ENCODE peak calls at places on chromosomes 16 and 17, in six cellular contexts. S is HepG2, C is HCT116, J is H1, A is GM12878, B is K562. L is an unnamed sample.

GRCh38 chr16:75319513-75320401 is 68.3 kb upstream of the BCAR1 start:
- DNase-seq in A (peak; percentile 78), C (no peak), J (no peak), S (no peak), B (no peak), L (no peak)

GRCh38 chr17:29294580-29294900 is 592 bp upstream of the NUFIP2 start:
- DNase-seq in J (no peak), A (no peak), B (no peak), C (no peak), S (no peak), L (no peak)

GRCh38 chr16:52456368-52456767 is 90.6 kb downstream of the TOX3 start:
- DNase-seq in J (no peak), B (no peak), S (peak; percentile 95), A (no peak), C (no peak), L (no peak)

GRCh38 chr16:21283521-21284289 is 5.6 kb upstream of the CRYM start:
- DNase-seq in S (peak; percentile 51), C (no peak), B (no peak), A (no peak), J (peak; percentile 41), L (no peak)

GRCh38 chr16:66150691-66151090 is 215.8 kb upstream of the CDH5 start:
- DNase-seq in J (no peak), A (no peak), S (no peak), C (no peak), B (no peak), L (no peak)

GRCh38 chr17:82406131-82406671 is 11.9 kb upstream of the HEXD start:
- DNase-seq in C (no peak), J (no peak), S (no peak), A (no peak), B (no peak), L (no peak)

GRCh38 chr16:70474320-70475053 is 20.1 kb downstream of the FCSK start:
- DNase-seq in C (no peak), A (no peak), J (no peak), B (no peak), S (no peak), L (no peak)

GRCh38 chr16:75227361-75228142 is 8.8 kb downstream of the CTRB1 start:
- DNase-seq in S (no peak), A (no peak), C (no peak), B (no peak), J (no peak), L (no peak)

GRCh38 chr16:2835638-2836493 is 5.8 kb downstream of the ZG16B start:
- DNase-seq in B (no peak), S (peak; percentile 72), A (no peak), C (peak; percentile 96), J (peak; percentile 72), L (peak; percentile 87)

GRCh38 chr16:13421726-13422125 is 498.2 kb upstream of the ERCC4 start:
- DNase-seq in J (no peak), S (no peak), B (no peak), A (no peak), C (no peak), L (no peak)

GRCh38 chr16:56807011-56807675 is 57.9 kb upstream of the SLC12A3 start:
- DNase-seq in J (no peak), S (peak; percentile 42), C (no peak), A (no peak), B (no peak), L (no peak)

GRCh38 chr16:4647661-4647965 is 23.0 kb downstream of the MGRN1 start:
- DNase-seq in J (no peak), S (no peak), A (no peak), B (no peak), C (no peak), L (no peak)

GRCh38 chr17:83132251-83133081 is 53.1 kb downstream of the METRNL start:
- DNase-seq in S (no peak), C (no peak), A (no peak), J (no peak), B (no peak), L (no peak)

GRCh38 chr16:85401917-85402766 is 211.0 kb upstream of the GSE1 start:
- DNase-seq in C (no peak), A (no peak), B (no peak), S (no peak), J (no peak), L (no peak)

GRCh38 chr16:73683804-73684203 is 612.8 kb upstream of the PSMD7 start:
- DNase-seq in S (no peak), A (no peak), J (no peak), B (no peak), C (no peak), L (no peak)

GRCh38 chr16:28884045-28884444 is 5.8 kb downstream of the ATP2A1 start:
- DNase-seq in J (no peak), B (no peak), S (no peak), A (no peak), C (no peak), L (no peak)

GRCh38 chr16:22267764-22268163 is 29.4 kb upstream of the POLR3E start:
- DNase-seq in J (no peak), C (no peak), B (no peak), S (no peak), A (no peak), L (no peak)

GRCh38 chr17:40498281-40499084 is 2.9 kb downstream of the TNS4 start:
- DNase-seq in B (no peak), C (no peak), A (no peak), J (no peak), S (no peak), L (no peak)

GRCh38 chr17:1076299-1076981 is 79.5 kb downstream of the TIMM22 start:
- DNase-seq in B (no peak), S (no peak), A (no peak), C (no peak), J (no peak), L (no peak)

GRCh38 chr16:9362050-9362449 is 270.6 kb downstream of the HAPSTR1 start:
- DNase-seq in J (no peak), B (no peak), C (no peak), A (no peak), S (peak; percentile 20), L (peak; percentile 18)

GRCh38 chr17:43402078-43402477 is 3.3 kb downstream of the ARL4D start:
- DNase-seq in J (no peak), B (no peak), S (no peak), C (no peak), A (no peak), L (no peak)

GRCh38 chr16:56591377-56592060 is 2.2 kb downstream of the MT3 start:
- DNase-seq in C (no peak), S (no peak), J (no peak), B (no peak), A (no peak), L (no peak)

GRCh38 chr17:73954981-73955380 is 248.5 kb upstream of the RPL38 start:
- DNase-seq in C (no peak), A (no peak), S (no peak), J (no peak), B (no peak), L (no peak)

GRCh38 chr16:31071861-31072260 is 2.2 kb downstream of the ZNF668 start:
- DNase-seq in A (no peak), C (no peak), B (no peak), J (no peak), S (no peak), L (no peak)

GRCh38 chr17:9141423-9141753 is 120.1 kb downstream of the NTN1 start:
- DNase-seq in C (no peak), S (no peak), A (no peak), J (no peak), B (no peak), L (no peak)

GRCh38 chr16:4519274-4520058 is 19.1 kb downstream of the CDIP1 start:
- DNase-seq in B (no peak), J (no peak), A (no peak), C (no peak), S (no peak), L (no peak)

GRCh38 chr17:76000016-76000754 is 470 bp upstream of the CDK3 start:
- DNase-seq in A (no peak), S (peak; percentile 66), B (peak; percentile 91), C (peak; percentile 33), J (peak; percentile 62), L (peak; percentile 46)

DNA sequence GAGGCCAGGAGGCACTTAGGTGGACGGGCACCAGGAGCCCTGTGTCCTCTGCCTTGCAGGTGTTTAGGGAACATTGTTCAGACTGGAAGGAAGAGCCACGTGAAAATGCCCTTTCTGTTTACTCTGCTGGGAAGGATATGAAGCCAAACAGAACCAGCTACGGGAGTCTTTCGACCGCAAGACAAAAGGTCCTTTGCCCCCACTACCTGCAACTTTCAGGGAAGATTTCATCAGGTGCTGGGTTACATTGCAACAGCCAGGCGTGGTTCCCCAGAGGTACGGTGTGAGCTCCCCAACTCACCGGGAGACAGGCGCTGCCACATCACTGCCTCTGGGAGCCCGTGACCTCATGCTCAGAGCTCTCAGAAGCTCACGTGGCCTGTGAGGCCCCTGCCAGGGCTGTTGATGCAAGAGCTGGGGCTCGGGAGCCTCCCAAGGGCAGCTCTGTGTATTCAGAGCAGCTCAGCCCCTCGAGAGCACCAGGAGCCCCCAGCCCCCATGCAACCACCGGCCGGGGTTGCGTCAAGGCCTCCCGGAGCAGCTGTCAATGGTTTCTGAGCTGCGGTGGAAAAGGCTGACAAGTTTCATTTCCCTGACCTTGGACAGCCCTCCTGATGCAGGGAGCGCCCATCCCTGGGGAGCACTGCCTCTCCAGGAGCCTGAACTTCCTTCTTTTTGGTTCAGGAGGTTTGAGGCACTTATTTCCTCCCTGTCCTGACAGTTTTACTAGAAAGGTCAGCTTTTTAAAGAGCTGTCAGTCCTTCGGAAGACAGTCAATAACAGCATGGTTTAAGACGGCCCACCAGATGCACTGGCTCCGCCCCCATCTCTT is 42.1 kb downstream of the TBC1D16 start:
- DNase-seq in B (no peak), C (no peak), J (peak; percentile 41), A (no peak), S (peak; percentile 99), L (no peak)
- TF ChIP-seq ZNF274 in B (no peak), C (no peak), J (no peak), A (no peak), S (peak; percentile 20), L (no peak)

GRCh38 chr17:48023408-48024148 is 14.0 kb downstream of the COPZ2 start:
- DNase-seq in S (peak; percentile 50), A (no peak), B (no peak), C (peak; percentile 75), J (peak; percentile 69), L (peak; percentile 69)
- TF ChIP-seq ZNF274 in S (no peak), A (no peak), B (no peak), C (no peak), J (no peak), L (no peak)

DNA sequence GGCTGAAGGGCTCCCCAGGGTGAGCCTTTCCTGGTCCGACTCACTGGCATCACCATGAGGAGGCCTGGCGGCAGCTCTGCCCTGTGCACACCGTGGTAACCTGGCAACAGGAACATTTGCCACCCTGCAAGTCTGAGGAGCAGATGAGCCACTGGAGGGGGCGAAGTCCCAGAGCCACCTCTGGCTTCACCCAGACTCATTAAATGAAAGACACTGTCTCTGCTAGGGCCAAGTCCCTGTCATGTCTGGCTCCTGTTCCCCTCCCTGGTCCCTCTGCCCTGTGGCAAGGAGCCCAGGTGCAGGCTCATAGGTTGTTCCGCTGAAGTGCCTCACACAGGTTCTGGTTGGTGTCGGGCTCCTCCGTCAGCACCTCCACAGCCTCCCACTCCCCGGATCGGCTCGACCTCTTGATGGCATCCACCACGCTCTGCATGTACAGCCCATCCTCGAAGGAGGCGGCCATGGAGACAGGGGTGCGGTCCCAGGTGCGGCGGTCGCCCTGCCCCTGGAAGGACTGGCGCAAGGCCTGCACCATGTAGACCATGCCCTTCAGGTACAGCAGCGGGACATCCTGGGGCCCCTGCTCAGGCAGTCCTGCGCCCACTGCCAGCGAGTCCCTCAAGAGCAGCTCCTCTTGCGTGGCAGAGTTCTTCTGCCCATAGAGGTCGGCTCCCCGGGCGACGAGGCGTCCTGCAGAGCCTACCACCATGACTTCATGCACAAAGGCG is 8.4 kb downstream of the C16orf86 start:
- DNase-seq in A (no peak), B (no peak), S (no peak), J (no peak), C (no peak), L (no peak)
- TF ChIP-seq ZNF274 in A (no peak), B (no peak), S (no peak), J (no peak), C (no peak), L (no peak)

GRCh38 chr17:77445030-77445907 is 304.5 kb downstream of the SEC14L1 start:
- DNase-seq in J (no peak), A (peak; percentile 92), C (no peak), S (no peak), B (no peak), L (no peak)
- TF ChIP-seq ZNF274 in J (no peak), A (no peak), C (no peak), S (no peak), B (no peak), L (no peak)